ENCODE peak calls at places on chromosomes 5 and 9, in six cellular contexts. U, M, W, K, A and B are unnamed samples.

GRCh38 chr5:14397717-14398116 is 183.9 kb upstream of the OTULINL start:
- DNase-seq in K (no peak), U (no peak), M (no peak), W (peak; percentile 40), A (no peak), B (no peak)

GRCh38 chr5:152066760-152067159 is 142.1 kb upstream of the GLRA1 start:
- DNase-seq in U (no peak), W (no peak), A (no peak), K (no peak), M (no peak), B (no peak)

GRCh38 chr9:121023064-121023463 is 27.0 kb downstream of the C5 start:
- DNase-seq in U (no peak), A (no peak), W (no peak), M (no peak), K (no peak), B (no peak)

GRCh38 chr5:6804766-6805165 is 91.5 kb downstream of the TENT4A start:
- DNase-seq in W (no peak), A (no peak), U (no peak), K (no peak), M (peak; percentile 28), B (no peak)

GRCh38 chr9:34566191-34566849 is 23.2 kb downstream of the CNTFR start:
- DNase-seq in M (no peak), U (no peak), W (no peak), A (no peak), K (no peak), B (no peak)

GRCh38 chr5:5050797-5051196 is 89.3 kb upstream of the ADAMTS16 start:
- DNase-seq in U (no peak), A (no peak), W (no peak), M (no peak), K (no peak), B (no peak)

GRCh38 chr5:128632264-128632663 is 94.2 kb upstream of the FBN2 start:
- DNase-seq in W (no peak), A (no peak), U (no peak), K (no peak), M (no peak), B (no peak)

GRCh38 chr5:31664566-31664965 is 25.6 kb downstream of the PDZD2 start:
- DNase-seq in A (no peak), U (no peak), K (no peak), W (peak; percentile 12), M (no peak), B (no peak)

GRCh38 chr5:75681125-75681830 is 36.0 kb downstream of the POC5 start:
- DNase-seq in U (no peak), M (peak; percentile 67), A (no peak), W (peak; percentile 32), K (no peak), B (no peak)

GRCh38 chr5:124706729-124707361 is 39.6 kb downstream of the ZNF608 start:
- DNase-seq in M (peak; percentile 33), W (peak; percentile 73), U (no peak), K (no peak), A (no peak), B (no peak)

GRCh38 chr9:109063765-109064164 is 50.5 kb upstream of the CTNNAL1 start:
- DNase-seq in A (no peak), K (no peak), M (no peak), U (no peak), W (peak; percentile 2), B (peak; percentile 28)

GRCh38 chr5:12177225-12177624 is 273.0 kb upstream of the CTNND2 start:
- DNase-seq in W (no peak), M (no peak), A (no peak), K (no peak), U (no peak), B (no peak)

GRCh38 chr5:62550103-62550502 is 28.5 kb upstream of the LRRC70 start:
- DNase-seq in W (no peak), U (no peak), A (no peak), M (no peak), K (no peak), B (no peak)

GRCh38 chr9:37969558-37970300 is 65.8 kb upstream of the SLC25A51 start:
- DNase-seq in A (no peak), U (no peak), W (no peak), K (no peak), M (no peak), B (no peak)

GRCh38 chr5:55427157-55427556 is 107.6 kb downstream of the PLPP1 start:
- DNase-seq in A (no peak), W (peak; percentile 56), K (no peak), U (no peak), M (peak; percentile 42), B (no peak)

GRCh38 chr5:100479079-100479688 is 56.0 kb upstream of the FAM174A start:
- DNase-seq in M (no peak), K (no peak), W (no peak), A (no peak), U (no peak), B (no peak)